ENCODE peak calls at places on chromosomes 7 and 10, in four cellular contexts. E, S, Q and W are unnamed samples.

GRCh38 chr10:104031631-104032030 is 54.0 kb downstream of the COL17A1 start:
- DNase-seq in E (no peak), S (no peak), Q (no peak), W (no peak)

GRCh38 chr10:44933922-44934321 is 22.8 kb downstream of the TMEM72 start:
- DNase-seq in E (no peak), S (peak; percentile 38), Q (no peak), W (no peak)

GRCh38 chr10:26269754-26270153 is 53.2 kb downstream of the GAD2 start:
- DNase-seq in E (no peak), S (no peak), Q (no peak), W (no peak)

GRCh38 chr7:4221043-4221442 is 461.1 kb upstream of the FOXK1 start:
- DNase-seq in E (no peak), S (no peak), Q (no peak), W (no peak)

GRCh38 chr7:33578166-33578565 is 327.2 kb upstream of the BMPER start:
- DNase-seq in E (no peak), S (no peak), Q (no peak), W (no peak)

GRCh38 chr7:44802418-44803025 is 6.0 kb downstream of the PPIA start:
- DNase-seq in E (no peak), S (no peak), Q (no peak), W (no peak)

GRCh38 chr7:65338346-65338745 is 35.3 kb upstream of the ZNF92 start:
- DNase-seq in E (no peak), S (no peak), Q (no peak), W (no peak)

GRCh38 chr10:79333513-79333912 is 13.8 kb upstream of the PPIF start:
- DNase-seq in E (no peak), S (no peak), Q (no peak), W (no peak)

GRCh38 chr10:78584666-78585065 is 484.1 kb upstream of the ZMIZ1 start:
- DNase-seq in E (no peak), S (peak; percentile 79), Q (no peak), W (no peak)

GRCh38 chr10:46233101-46233500 is 53.7 kb upstream of the ANTXRL start:
- DNase-seq in E (no peak), S (no peak), Q (peak; percentile 15), W (no peak)

GRCh38 chr10:58967551-58968418 is 208.7 kb upstream of the PHYHIPL start:
- DNase-seq in E (no peak), S (no peak), Q (peak; percentile 75), W (no peak)

GRCh38 chr10:17473228-17473950 is 19.0 kb upstream of the ST8SIA6 start:
- DNase-seq in E (no peak), S (no peak), Q (no peak), W (no peak)

GRCh38 chr10:126161691-126162090 is 226.6 kb downstream of the ADAM12 start:
- DNase-seq in E (no peak), S (no peak), Q (no peak), W (no peak)

GRCh38 chr10:103660364-103661197 is 167.1 kb downstream of the NEURL1 start:
- DNase-seq in E (no peak), S (peak; percentile 78), Q (no peak), W (no peak)

GRCh38 chr10:122286872-122287271 is 15.8 kb downstream of the BTBD16 start:
- DNase-seq in E (no peak), S (peak; percentile 77), Q (peak; percentile 56), W (no peak)

GRCh38 chr7:46566375-46566774 is 645.3 kb upstream of the IGFBP3 start:
- DNase-seq in E (no peak), S (no peak), Q (no peak), W (no peak)

GRCh38 chr7:70356324-70356797 is 758.1 kb downstream of the AUTS2 start:
- DNase-seq in E (no peak), S (no peak), Q (no peak), W (no peak)

GRCh38 chr10:56096226-56096517 is 264.9 kb downstream of the ZWINT start:
- DNase-seq in E (no peak), S (no peak), Q (no peak), W (no peak)

GRCh38 chr7:101134399-101134980 is 7.6 kb downstream of the SERPINE1 start:
- DNase-seq in E (no peak), S (no peak), Q (no peak), W (no peak)

GRCh38 chr7:108605582-108606173 is 36.0 kb downstream of the DNAJB9 start:
- DNase-seq in E (no peak), S (no peak), Q (no peak), W (no peak)

GRCh38 chr10:130105724-130106123 is 4.9 kb downstream of the C10orf143 start:
- DNase-seq in E (no peak), S (no peak), Q (no peak), W (no peak)

GRCh38 chr10:34305189-34305588 is 509.9 kb downstream of the PARD3 start:
- DNase-seq in E (no peak), S (no peak), Q (no peak), W (no peak)

GRCh38 chr10:110420401-110421193 is 77.1 kb upstream of the DUSP5 start:
- DNase-seq in E (no peak), S (no peak), Q (no peak), W (no peak)

GRCh38 chr7:17651926-17652385 is 288.3 kb downstream of the SNX13 start:
- DNase-seq in E (no peak), S (peak; percentile 69), Q (no peak), W (no peak)

GRCh38 chr7:111329367-111330234 is 232.7 kb downstream of the IMMP2L start:
- DNase-seq in E (no peak), S (no peak), Q (no peak), W (no peak)

GRCh38 chr7:135160098-135160857 is 10.2 kb downstream of the CYREN start:
- DNase-seq in E (no peak), S (no peak), Q (no peak), W (no peak)

GRCh38 chr7:66930341-66930740 is 9.3 kb downstream of the TMEM248 start:
- DNase-seq in E (no peak), S (no peak), Q (no peak), W (no peak)

GRCh38 chr7:158353606-158354570 is 233.7 kb downstream of the PTPRN2 start:
- DNase-seq in E (no peak), S (peak; percentile 14), Q (no peak), W (peak; percentile 43)